ENCODE peak calls at places on chromosomes 3 and 15, in four cellular contexts. X, Q, I and G are unnamed samples.

GRCh38 chr15:92958105-92958504 is 58.0 kb downstream of the CHD2 start:
- DNase-seq in I (no peak), X (peak; percentile 75), Q (peak; percentile 70), G (no peak)

GRCh38 chr15:68578175-68578959 is 426 bp upstream of the CORO2B start:
- DNase-seq in Q (peak; percentile 9), X (peak; percentile 47), I (peak; percentile 51), G (peak; percentile 60)

GRCh38 chr3:72597756-72598195 is 250.5 kb downstream of the SHQ1 start:
- DNase-seq in I (no peak), Q (no peak), X (no peak), G (no peak)

GRCh38 chr3:42721690-42722089 is 19.1 kb upstream of the HHATL start:
- DNase-seq in Q (no peak), X (no peak), I (no peak), G (no peak)

GRCh38 chr3:170324962-170325361 is 32.6 kb upstream of the SKIL start:
- DNase-seq in Q (no peak), X (no peak), I (no peak), G (no peak)

GRCh38 chr3:71916747-71917369 is 131.9 kb upstream of the PROK2 start:
- DNase-seq in I (no peak), X (no peak), Q (no peak), G (no peak)

GRCh38 chr3:33358172-33358781 is 81.0 kb downstream of the FBXL2 start:
- DNase-seq in Q (no peak), I (no peak), X (no peak), G (no peak)

GRCh38 chr3:45411081-45411480 is 22.7 kb downstream of the LARS2 start:
- DNase-seq in I (no peak), X (no peak), Q (no peak), G (no peak)

GRCh38 chr3:49602049-49602554 is 47.8 kb downstream of the BSN start:
- DNase-seq in X (no peak), I (no peak), Q (no peak), G (no peak)

GRCh38 chr15:74174216-74174965 is 881 bp downstream of the ISLR start:
- DNase-seq in X (no peak), Q (no peak), I (no peak), G (no peak)

GRCh38 chr3:6739288-6739687 is 121.6 kb upstream of the GRM7 start:
- DNase-seq in X (no peak), Q (no peak), I (no peak), G (no peak)

GRCh38 chr15:26869628-26870027 is 2.8 kb downstream of the GABRA5 start:
- DNase-seq in Q (no peak), I (no peak), X (no peak), G (no peak)

GRCh38 chr3:195583831-195584542 is at the start of gene APOD:
- DNase-seq in I (no peak), X (peak; percentile 32), Q (no peak), G (no peak)

GRCh38 chr15:29883126-29883525 is 60.9 kb upstream of the TJP1 start:
- DNase-seq in I (no peak), Q (no peak), X (no peak), G (no peak)

GRCh38 chr3:37861540-37862051 is at the start of gene CTDSPL:
- DNase-seq in I (peak; percentile 27), Q (no peak), X (peak; percentile 18), G (no peak)